ENCODE peak calls at places on chromosome 19, in nine cellular contexts. One of them, this sample, is unnamed.

GRCh38 chr19:49689133-49690072 is at the start of gene ADM5:
- DNase-seq in activated CD4-positive, alpha-beta T cell treated with anti-CD3 and anti-CD28 coated beads for 4 hours: peak
- DNase-seq in NCI-H226: no peak
- DNase-seq in astrocyte of the hippocampus: peak
- DNase-seq in T-helper 17 cell: no peak
- DNase-seq in AG10803: no peak
- DNase-seq in neural crest cell: no peak
- DNase-seq in ecto neural progenitor cell: no peak
- DNase-seq in Peyer's patch: peak
- DNase-seq in this sample: no peak

GRCh38 chr19:46372901-46373572 is 26.1 kb downstream of the PPP5C start:
- DNase-seq in ecto neural progenitor cell: no peak
- DNase-seq in astrocyte of the hippocampus: peak
- DNase-seq in activated CD4-positive, alpha-beta T cell treated with anti-CD3 and anti-CD28 coated beads for 4 hours: no peak
- DNase-seq in neural crest cell: no peak
- DNase-seq in Peyer's patch: peak
- DNase-seq in NCI-H226: peak
- DNase-seq in T-helper 17 cell: no peak
- DNase-seq in AG10803: peak
- DNase-seq in this sample: peak

GRCh38 chr19:16542894-16543498 is 759 bp upstream of the CHERP start:
- DNase-seq in astrocyte of the hippocampus: no peak
- DNase-seq in ecto neural progenitor cell: no peak
- DNase-seq in neural crest cell: no peak
- DNase-seq in activated CD4-positive, alpha-beta T cell treated with anti-CD3 and anti-CD28 coated beads for 4 hours: no peak
- DNase-seq in Peyer's patch: no peak
- DNase-seq in NCI-H226: no peak
- DNase-seq in AG10803: peak
- DNase-seq in T-helper 17 cell: no peak
- DNase-seq in this sample: no peak

GRCh38 chr19:20385056-20385455 is 180.5 kb downstream of the ZNF737 start:
- DNase-seq in Peyer's patch: no peak
- DNase-seq in astrocyte of the hippocampus: no peak
- DNase-seq in ecto neural progenitor cell: no peak
- DNase-seq in neural crest cell: no peak
- DNase-seq in NCI-H226: no peak
- DNase-seq in activated CD4-positive, alpha-beta T cell treated with anti-CD3 and anti-CD28 coated beads for 4 hours: no peak
- DNase-seq in T-helper 17 cell: no peak
- DNase-seq in AG10803: no peak
- DNase-seq in this sample: no peak

GRCh38 chr19:22806418-22806817 is 22.5 kb upstream of the ZNF99 start:
- DNase-seq in AG10803: no peak
- DNase-seq in neural crest cell: no peak
- DNase-seq in NCI-H226: no peak
- DNase-seq in astrocyte of the hippocampus: no peak
- DNase-seq in Peyer's patch: no peak
- DNase-seq in ecto neural progenitor cell: no peak
- DNase-seq in T-helper 17 cell: no peak
- DNase-seq in activated CD4-positive, alpha-beta T cell treated with anti-CD3 and anti-CD28 coated beads for 4 hours: no peak
- DNase-seq in this sample: no peak

GRCh38 chr19:6693681-6694080 is 23.7 kb upstream of the TNFSF14 start:
- DNase-seq in neural crest cell: no peak
- DNase-seq in AG10803: no peak
- DNase-seq in T-helper 17 cell: no peak
- DNase-seq in astrocyte of the hippocampus: no peak
- DNase-seq in NCI-H226: no peak
- DNase-seq in activated CD4-positive, alpha-beta T cell treated with anti-CD3 and anti-CD28 coated beads for 4 hours: no peak
- DNase-seq in ecto neural progenitor cell: no peak
- DNase-seq in Peyer's patch: no peak
- DNase-seq in this sample: no peak

GRCh38 chr19:30206187-30206586 is 166.0 kb upstream of the ZNF536 start:
- DNase-seq in NCI-H226: no peak
- DNase-seq in AG10803: no peak
- DNase-seq in activated CD4-positive, alpha-beta T cell treated with anti-CD3 and anti-CD28 coated beads for 4 hours: no peak
- DNase-seq in Peyer's patch: no peak
- DNase-seq in neural crest cell: no peak
- DNase-seq in ecto neural progenitor cell: peak
- DNase-seq in astrocyte of the hippocampus: no peak
- DNase-seq in T-helper 17 cell: no peak
- DNase-seq in this sample: no peak

GRCh38 chr19:48400018-48400742 is 6.7 kb downstream of the GRIN2D start:
- DNase-seq in astrocyte of the hippocampus: peak
- DNase-seq in activated CD4-positive, alpha-beta T cell treated with anti-CD3 and anti-CD28 coated beads for 4 hours: no peak
- DNase-seq in NCI-H226: peak
- DNase-seq in Peyer's patch: peak
- DNase-seq in AG10803: peak
- DNase-seq in T-helper 17 cell: peak
- DNase-seq in ecto neural progenitor cell: peak
- DNase-seq in neural crest cell: peak
- DNase-seq in this sample: no peak

GRCh38 chr19:33192010-33192409 is 2.1 kb upstream of the LRP3 start:
- DNase-seq in Peyer's patch: no peak
- DNase-seq in astrocyte of the hippocampus: no peak
- DNase-seq in T-helper 17 cell: no peak
- DNase-seq in activated CD4-positive, alpha-beta T cell treated with anti-CD3 and anti-CD28 coated beads for 4 hours: no peak
- DNase-seq in NCI-H226: no peak
- DNase-seq in AG10803: no peak
- DNase-seq in ecto neural progenitor cell: no peak
- DNase-seq in neural crest cell: no peak
- DNase-seq in this sample: no peak

GRCh38 chr19:19342086-19343015 is 21.7 kb downstream of the MAU2 start:
- DNase-seq in ecto neural progenitor cell: peak
- DNase-seq in NCI-H226: peak
- DNase-seq in AG10803: peak
- DNase-seq in neural crest cell: peak
- DNase-seq in activated CD4-positive, alpha-beta T cell treated with anti-CD3 and anti-CD28 coated beads for 4 hours: no peak
- DNase-seq in astrocyte of the hippocampus: peak
- DNase-seq in T-helper 17 cell: no peak
- DNase-seq in Peyer's patch: peak
- DNase-seq in this sample: peak

GRCh38 chr19:56273563-56274117 is 1.1 kb downstream of the EDDM13 start:
- DNase-seq in ecto neural progenitor cell: no peak
- DNase-seq in activated CD4-positive, alpha-beta T cell treated with anti-CD3 and anti-CD28 coated beads for 4 hours: no peak
- DNase-seq in NCI-H226: peak
- DNase-seq in T-helper 17 cell: no peak
- DNase-seq in Peyer's patch: no peak
- DNase-seq in AG10803: peak
- DNase-seq in astrocyte of the hippocampus: no peak
- DNase-seq in neural crest cell: no peak
- DNase-seq in this sample: no peak

GRCh38 chr19:45305421-45305820 is 17.3 kb downstream of the CKM start:
- DNase-seq in astrocyte of the hippocampus: no peak
- DNase-seq in neural crest cell: no peak
- DNase-seq in Peyer's patch: no peak
- DNase-seq in NCI-H226: no peak
- DNase-seq in ecto neural progenitor cell: no peak
- DNase-seq in T-helper 17 cell: no peak
- DNase-seq in AG10803: peak
- DNase-seq in activated CD4-positive, alpha-beta T cell treated with anti-CD3 and anti-CD28 coated beads for 4 hours: no peak
- DNase-seq in this sample: no peak

GRCh38 chr19:38409631-38410133 is 6.8 kb downstream of the FAM98C start:
- DNase-seq in T-helper 17 cell: no peak
- DNase-seq in AG10803: peak
- DNase-seq in astrocyte of the hippocampus: peak
- DNase-seq in activated CD4-positive, alpha-beta T cell treated with anti-CD3 and anti-CD28 coated beads for 4 hours: no peak
- DNase-seq in neural crest cell: no peak
- DNase-seq in Peyer's patch: no peak
- DNase-seq in NCI-H226: peak
- DNase-seq in ecto neural progenitor cell: no peak
- DNase-seq in this sample: peak

This sample was measured in left lung.